ENCODE peak calls at places on chromosome 4, in six cellular contexts. M, U, H, Z, F and P are unnamed samples.

GRCh38 chr4:89214308-89214707 is 93.3 kb downstream of the GPRIN3 start:
- DNase-seq in U (no peak), Z (no peak), F (no peak), M (no peak), H (no peak), P (no peak)

GRCh38 chr4:47733506-47733905 is 104.4 kb downstream of the CORIN start:
- DNase-seq in H (no peak), U (no peak), F (peak), Z (no peak), M (no peak), P (no peak)

GRCh38 chr4:187972135-187972534 is 23.4 kb upstream of the ZFP42 start:
- DNase-seq in Z (no peak), M (no peak), U (no peak), H (no peak), F (no peak), P (no peak)

GRCh38 chr4:147879676-147880075 is 147.8 kb downstream of the ARHGAP10 start:
- DNase-seq in M (no peak), Z (no peak), F (no peak), U (no peak), H (no peak), P (no peak)

GRCh38 chr4:143337600-143338287 is 1.1 kb downstream of the GAB1 start:
- DNase-seq in U (no peak), F (peak), H (no peak), M (no peak), Z (no peak), P (no peak)

GRCh38 chr4:142095886-142096605 is 459.7 kb downstream of the IL15 start:
- DNase-seq in H (no peak), Z (no peak), U (no peak), F (no peak), M (peak), P (peak)

GRCh38 chr4:155946486-155946885 is 7.2 kb downstream of the CTSO start:
- DNase-seq in U (no peak), Z (no peak), H (no peak), F (no peak), M (no peak), P (no peak)

GRCh38 chr4:186023975-186024374 is 45.0 kb upstream of the TLR3 start:
- DNase-seq in M (no peak), F (no peak), Z (no peak), U (no peak), H (no peak), P (no peak)

GRCh38 chr4:95541094-95541493 is 7.7 kb downstream of the UNC5C start:
- DNase-seq in F (no peak), H (no peak), Z (no peak), M (no peak), U (no peak), P (no peak)

GRCh38 chr4:146590801-146591200 is 47.9 kb upstream of the POU4F2 start:
- DNase-seq in U (no peak), F (no peak), Z (no peak), H (no peak), M (no peak), P (no peak)

GRCh38 chr4:149784018-149784417 is 31.6 kb downstream of the IQCM start:
- DNase-seq in F (no peak), M (no peak), U (no peak), Z (no peak), H (no peak), P (peak)

GRCh38 chr4:2058264-2059033 is 678 bp upstream of the NAT8L start:
- DNase-seq in F (no peak), M (no peak), U (no peak), H (peak), Z (no peak), P (no peak)

GRCh38 chr4:74440356-74440755 is 4.6 kb upstream of the AREG start:
- DNase-seq in F (peak), U (no peak), Z (no peak), M (no peak), H (no peak), P (no peak)

GRCh38 chr4:83691998-83692397 is 156.1 kb downstream of the GPAT3 start:
- DNase-seq in M (no peak), Z (no peak), H (no peak), F (no peak), U (no peak), P (peak)

GRCh38 chr4:185304944-185305690 is 90.6 kb downstream of the LRP2BP start:
- DNase-seq in Z (peak), H (no peak), F (peak), U (peak), M (no peak), P (peak)

GRCh38 chr4:105601406-105601805 is 49.0 kb downstream of the ARHGEF38 start:
- DNase-seq in F (no peak), U (no peak), Z (no peak), H (no peak), M (no peak), P (no peak)

GRCh38 chr4:17448689-17449088 is 63.2 kb downstream of the QDPR start:
- DNase-seq in Z (no peak), H (no peak), F (no peak), U (no peak), M (no peak), P (peak)

GRCh38 chr4:4386296-4386735 is 586 bp upstream of the NSG1 start:
- DNase-seq in U (no peak), Z (no peak), F (no peak), H (peak), M (no peak), P (no peak)
- TF ChIP-seq EZH2 in U (no peak), Z (no peak), F (no peak), H (no peak), M (no peak), P (peak)

GRCh38 chr4:133130171-133130570 is 18.9 kb upstream of the PCDH10 start:
- DNase-seq in H (no peak), U (no peak), M (no peak), F (no peak), Z (no peak), P (peak)

GRCh38 chr4:133124746-133125145 is 24.3 kb upstream of the PCDH10 start:
- DNase-seq in U (no peak), Z (no peak), F (no peak), M (no peak), H (no peak), P (no peak)

GRCh38 chr4:133131829-133132485 is 17.1 kb upstream of the PCDH10 start:
- DNase-seq in H (no peak), Z (no peak), U (no peak), F (no peak), M (no peak), P (peak)

DNA sequence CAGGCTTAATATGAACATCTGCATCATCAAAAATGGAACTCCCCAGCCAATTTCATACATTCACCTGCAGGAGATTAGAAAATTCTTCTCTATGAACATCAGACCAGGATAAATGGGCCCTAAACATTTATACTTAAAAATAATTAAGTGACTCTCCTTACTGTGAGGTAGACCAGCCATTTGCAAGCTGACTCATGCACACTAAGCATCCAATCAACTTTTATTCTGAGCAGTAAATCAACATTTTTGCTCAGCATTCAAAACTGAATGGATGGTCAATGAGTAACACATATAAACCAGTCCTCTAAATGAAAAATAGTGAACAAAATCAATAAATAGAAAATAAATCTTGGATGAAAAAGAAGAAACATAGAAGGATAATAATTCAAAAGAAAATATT is 19.9 kb upstream of the PCDH10 start:
- DNase-seq in M (no peak), Z (no peak), H (no peak), U (no peak), F (no peak), P (no peak)
- TF ChIP-seq POLR2A in M (no peak), Z (no peak), H (no peak), U (no peak), F (no peak), P (no peak)

GRCh38 chr4:24472514-24473308 is 111.6 kb downstream of the DHX15 start:
- DNase-seq in M (peak), H (peak), U (no peak), F (peak), Z (peak), P (peak)
- TF ChIP-seq EZH2 in M (no peak), H (no peak), U (no peak), F (no peak), Z (no peak), P (no peak)

DNA sequence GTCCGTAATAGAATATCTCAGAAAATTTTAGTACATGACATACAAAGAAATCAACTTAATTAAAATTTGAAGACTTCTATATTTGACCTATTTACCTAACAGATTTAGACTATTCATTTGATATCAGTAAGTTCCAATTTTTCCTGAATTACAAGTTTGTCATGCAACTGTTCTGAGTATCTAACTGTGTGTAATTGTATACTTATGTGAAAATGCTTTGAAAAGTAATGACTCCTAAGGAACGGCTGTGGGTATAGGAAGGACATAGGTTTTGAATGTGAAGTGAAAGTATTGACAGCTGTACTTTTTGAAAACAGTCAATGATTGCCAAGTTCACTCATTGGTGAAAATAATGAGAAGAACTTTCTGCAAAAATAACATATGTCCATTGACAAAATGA is 2.9 kb downstream of the GRIA2 start:
- DNase-seq in F (no peak), U (no peak), Z (no peak), H (no peak), M (no peak), P (no peak)
- TF ChIP-seq POLR2A in F (no peak), U (no peak), Z (no peak), H (no peak), M (no peak), P (no peak)

GRCh38 chr4:98778206-98778605 is 119.8 kb upstream of the TSPAN5 start:
- DNase-seq in M (no peak), U (no peak), F (peak), H (no peak), Z (no peak), P (peak)
- TF ChIP-seq EZH2 in M (no peak), U (no peak), F (no peak), H (no peak), Z (no peak), P (no peak)

DNA sequence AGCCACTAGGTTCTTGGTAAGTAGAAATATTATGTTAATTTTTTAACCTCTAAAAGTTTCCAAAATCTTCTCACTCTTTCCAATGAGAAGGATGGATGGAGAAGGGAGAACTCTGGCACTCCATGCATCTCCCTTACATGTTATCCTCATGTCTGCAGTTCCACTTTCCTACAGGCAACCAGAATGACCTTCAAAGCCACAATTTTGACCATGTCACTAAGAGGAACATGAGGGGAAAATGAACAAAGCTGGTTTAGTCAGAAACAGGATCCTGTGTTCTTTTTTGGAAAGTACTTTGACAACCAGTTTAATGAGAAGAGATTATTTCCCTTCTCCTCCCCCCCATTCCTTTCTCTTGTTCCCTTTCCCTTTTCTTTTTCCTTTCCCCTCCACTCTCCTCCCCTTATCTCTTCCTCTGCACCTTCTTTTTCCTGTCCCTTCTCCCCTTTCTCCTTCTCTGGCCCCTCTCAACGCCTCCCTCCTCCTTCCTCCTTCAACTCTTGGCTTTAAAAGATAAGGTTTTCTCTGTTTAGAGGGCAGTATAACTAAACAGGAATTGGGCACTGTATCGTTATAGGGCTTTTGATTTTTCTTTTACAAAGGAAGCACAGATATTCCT is 42.5 kb downstream of the DTHD1 start:
- DNase-seq in H (no peak), M (no peak), F (no peak), Z (no peak), U (no peak), P (no peak)
- TF ChIP-seq POLR2A in H (no peak), M (no peak), F (no peak), Z (no peak), U (no peak), P (no peak)

GRCh38 chr4:24477919-24478318 is 106.4 kb downstream of the DHX15 start:
- DNase-seq in U (no peak), F (no peak), M (no peak), H (no peak), Z (no peak), P (peak)
- TF ChIP-seq EZH2 in U (no peak), F (no peak), M (no peak), H (no peak), Z (no peak), P (no peak)

GRCh38 chr4:3054169-3054759 is 20.1 kb downstream of the HTT-AS start:
- DNase-seq in F (no peak), M (peak), Z (no peak), H (no peak), U (no peak), P (no peak)

GRCh38 chr4:3062466-3062865 is 11.9 kb downstream of the HTT-AS start:
- DNase-seq in U (no peak), H (no peak), M (no peak), F (no peak), Z (no peak), P (no peak)

GRCh38 chr4:3059896-3060295 is 14.4 kb downstream of the HTT-AS start:
- DNase-seq in F (no peak), M (no peak), U (no peak), H (no peak), Z (no peak), P (no peak)

GRCh38 chr4:3059090-3059428 is 15.3 kb downstream of the HTT-AS start:
- DNase-seq in Z (no peak), F (no peak), U (no peak), H (no peak), M (no peak), P (no peak)
- TF ChIP-seq POLR2A in Z (no peak), F (no peak), U (peak), H (no peak), M (no peak), P (no peak)

GRCh38 chr4:79585834-79586233 is 177.8 kb upstream of the GK2 start:
- DNase-seq in Z (peak), H (no peak), M (no peak), U (no peak), F (no peak), P (no peak)

GRCh38 chr4:79585330-79585729 is 177.3 kb upstream of the GK2 start:
- DNase-seq in Z (no peak), H (no peak), F (no peak), M (no peak), U (no peak), P (no peak)

GRCh38 chr4:79588679-79589078 is 180.7 kb upstream of the GK2 start:
- DNase-seq in M (no peak), F (no peak), U (no peak), Z (no peak), H (no peak), P (no peak)

GRCh38 chr4:79584902-79585301 is 176.9 kb upstream of the GK2 start:
- DNase-seq in F (no peak), Z (no peak), H (no peak), M (no peak), U (no peak), P (no peak)

GRCh38 chr4:79584352-79584751 is 176.3 kb upstream of the GK2 start:
- DNase-seq in M (no peak), F (no peak), U (no peak), Z (no peak), H (no peak), P (no peak)
- TF ChIP-seq EZH2 in M (no peak), F (no peak), U (no peak), Z (no peak), H (no peak), P (no peak)

DNA sequence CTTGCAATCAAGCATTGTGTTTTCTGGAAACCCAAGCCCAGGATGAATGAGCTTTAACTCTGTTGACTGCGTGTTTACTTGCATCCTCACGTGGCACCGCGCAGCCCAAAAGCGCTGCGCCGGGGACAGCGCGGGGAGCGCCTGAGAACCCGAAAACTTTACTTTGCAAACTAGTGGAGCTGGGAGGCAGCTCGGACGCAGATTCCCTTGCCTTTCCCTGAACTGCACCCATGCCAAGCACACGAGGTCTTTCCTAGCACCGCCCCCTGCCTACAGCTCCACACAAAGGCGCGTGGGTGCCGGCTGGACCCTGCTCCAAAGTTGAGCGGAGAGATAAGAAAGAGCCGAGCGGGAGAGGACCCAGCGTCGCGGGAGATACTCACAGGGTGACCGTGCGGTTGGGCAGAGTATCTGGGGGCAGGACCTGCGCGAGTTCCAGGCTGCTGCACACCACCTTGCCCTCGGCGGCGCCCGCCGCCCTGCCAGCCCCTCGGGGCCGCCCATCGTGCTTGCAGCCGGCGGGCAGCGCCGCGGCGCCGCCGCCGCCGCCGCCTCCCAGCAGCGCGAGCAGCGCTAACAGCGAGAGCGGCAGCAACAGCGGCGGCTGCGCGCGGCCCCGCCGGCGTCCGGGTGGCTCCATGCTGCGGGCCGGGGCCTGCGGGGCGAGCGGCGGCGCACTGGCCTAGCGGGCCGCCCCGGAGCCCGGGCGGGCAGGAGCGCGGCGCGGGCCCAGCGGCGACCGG is 550 bp downstream of the ADGRA3 start:
- DNase-seq in M (no peak), U (no peak), H (peak), Z (no peak), F (peak), P (peak)
- TF ChIP-seq POLR2A in M (no peak), U (no peak), H (no peak), Z (peak), F (peak), P (no peak)